ENCODE peak calls at places on chromosomes 16 and 17, in nine cellular contexts. A is cardiac muscle cell; G is central memory CD8-positive, alpha-beta T cell; T is tibial nerve; Y is prostate gland; R is heart right ventricle; K is sigmoid colon; F is endothelial cell; U is activated gamma-delta T cell treated with anti-CD3 and anti-CD28 coated beads, Interleukin-2, amount 50 U/mL, for 16 hours. P is an unnamed sample.
A peak's percentile ranks its signal among the peaks of the same experiment; 100 is the strongest.

GRCh38 chr17:35715416-35715815 is 16.0 kb upstream of the RASL10B start:
- DNase-seq in A (no peak), G (no peak), T (no peak), Y (no peak), R (no peak), K (no peak), F (no peak), U (no peak), P (no peak)

GRCh38 chr17:55448681-55449080 is 27.0 kb upstream of the MMD start:
- DNase-seq in A (peak; percentile 45), G (no peak), T (no peak), Y (peak; percentile 46), R (no peak), K (no peak), F (no peak), U (no peak), P (no peak)

GRCh38 chr16:85028638-85029412 is 1.2 kb downstream of the KIAA0513 start:
- DNase-seq in A (peak; percentile 33), G (peak; percentile 72), T (no peak), Y (peak; percentile 67), R (no peak), K (peak; percentile 83), F (no peak), U (peak; percentile 46), P (peak; percentile 30)

GRCh38 chr16:29816694-29817441 is 916 bp downstream of the PAGR1 start:
- DNase-seq in A (peak; percentile 78), G (no peak), T (peak; percentile 41), Y (peak; percentile 55), R (peak; percentile 69), K (peak; percentile 88), F (peak; percentile 48), U (no peak), P (peak; percentile 83)

GRCh38 chr16:25097304-25097988 is 14.1 kb upstream of the LCMT1 start:
- DNase-seq in A (peak; percentile 10), G (no peak), T (no peak), Y (no peak), R (no peak), K (no peak), F (no peak), U (no peak), P (no peak)

GRCh38 chr17:75364078-75364477 is 41.4 kb downstream of the GRB2 start:
- DNase-seq in A (peak; percentile 66), G (no peak), T (no peak), Y (no peak), R (no peak), K (no peak), F (no peak), U (no peak), P (no peak)

GRCh38 chr16:68088130-68088972 is 3.2 kb downstream of the NFATC3 start:
- DNase-seq in A (no peak), G (no peak), T (no peak), Y (no peak), R (no peak), K (no peak), F (no peak), U (no peak), P (no peak)

GRCh38 chr17:67942810-67943209 is 53.5 kb downstream of the C17orf58 start:
- DNase-seq in A (peak; percentile 26), G (no peak), T (no peak), Y (no peak), R (no peak), K (no peak), F (peak; percentile 18), U (no peak), P (no peak)

GRCh38 chr17:55301521-55302406 is 37.0 kb downstream of the HLF start:
- DNase-seq in A (peak; percentile 51), G (no peak), T (no peak), Y (peak; percentile 28), R (no peak), K (no peak), F (no peak), U (no peak), P (no peak)

GRCh38 chr16:85782476-85782875 is 16.9 kb downstream of the EMC8 start:
- DNase-seq in A (no peak), G (no peak), T (no peak), Y (no peak), R (no peak), K (no peak), F (no peak), U (no peak), P (no peak)

GRCh38 chr17:29149431-29150064 is 30.6 kb downstream of the MYO18A start:
- DNase-seq in A (peak; percentile 78), G (no peak), T (no peak), Y (peak; percentile 48), R (no peak), K (no peak), F (no peak), U (no peak), P (no peak)

GRCh38 chr16:69762843-69763556 is 868 bp downstream of the WWP2 start:
- DNase-seq in A (peak; percentile 36), G (no peak), T (no peak), Y (no peak), R (no peak), K (no peak), F (no peak), U (no peak), P (no peak)

GRCh38 chr17:82984751-82985435 is 94.5 kb upstream of the METRNL start:
- DNase-seq in A (no peak), G (no peak), T (no peak), Y (no peak), R (no peak), K (no peak), F (no peak), U (no peak), P (no peak)

GRCh38 chr17:80667462-80668277 is 123.0 kb downstream of the RPTOR start:
- DNase-seq in A (no peak), G (no peak), T (no peak), Y (no peak), R (no peak), K (no peak), F (no peak), U (no peak), P (no peak)

GRCh38 chr16:4392382-4393242 is 21.0 kb downstream of the VASN start:
- DNase-seq in A (peak; percentile 86), G (no peak), T (peak; percentile 54), Y (no peak), R (no peak), K (no peak), F (no peak), U (no peak), P (no peak)

GRCh38 chr17:46167826-46168569 is 25.2 kb downstream of the KANSL1 start:
- DNase-seq in A (peak; percentile 25), G (no peak), T (no peak), Y (no peak), R (no peak), K (no peak), F (no peak), U (no peak), P (no peak)

GRCh38 chr17:30092886-30093285 is 23.7 kb upstream of the NSRP1 start:
- DNase-seq in A (no peak), G (no peak), T (no peak), Y (no peak), R (no peak), K (no peak), F (no peak), U (no peak), P (no peak)

GRCh38 chr16:88376053-88376834 is 6.5 kb upstream of the ZNF469 start:
- DNase-seq in A (no peak), G (no peak), T (no peak), Y (no peak), R (no peak), K (peak; percentile 52), F (no peak), U (no peak), P (no peak)

GRCh38 chr17:80704894-80705293 is 160.3 kb downstream of the RPTOR start:
- DNase-seq in A (no peak), G (no peak), T (no peak), Y (no peak), R (no peak), K (no peak), F (no peak), U (no peak), P (no peak)

GRCh38 chr16:90057738-90058173 is 19.4 kb downstream of the PRDM7 start:
- DNase-seq in A (peak; percentile 94), G (no peak), T (no peak), Y (no peak), R (no peak), K (no peak), F (no peak), U (no peak), P (peak; percentile 65)

GRCh38 chr17:66185842-66186241 is 6.1 kb downstream of the CEP112 start:
- DNase-seq in A (no peak), G (no peak), T (no peak), Y (no peak), R (no peak), K (no peak), F (no peak), U (no peak), P (no peak)

GRCh38 chr16:80263848-80264694 is 276.7 kb upstream of the DYNLRB2 start:
- DNase-seq in A (no peak), G (no peak), T (no peak), Y (no peak), R (no peak), K (no peak), F (no peak), U (no peak), P (no peak)

GRCh38 chr17:77746391-77746790 is 212.1 kb upstream of the TNRC6C start:
- DNase-seq in A (no peak), G (no peak), T (peak; percentile 3), Y (no peak), R (no peak), K (peak; percentile 52), F (no peak), U (no peak), P (no peak)

GRCh38 chr17:49965522-49965905 is 3.5 kb upstream of the DLX4 start:
- DNase-seq in A (no peak), G (no peak), T (no peak), Y (no peak), R (no peak), K (no peak), F (no peak), U (no peak), P (no peak)

GRCh38 chr17:21214777-21215541 is 998 bp upstream of the TMEM11 start:
- DNase-seq in A (peak; percentile 12), G (no peak), T (no peak), Y (no peak), R (no peak), K (peak; percentile 70), F (peak; percentile 31), U (no peak), P (no peak)

GRCh38 chr16:53809088-53809951 is 105.4 kb downstream of the FTO start:
- DNase-seq in A (peak; percentile 84), G (no peak), T (no peak), Y (no peak), R (no peak), K (no peak), F (no peak), U (no peak), P (no peak)

P was measured in stimulated activated effector memory CD8-positive, alpha-beta T cell treated with anti-CD3 and anti-CD28 coated beads, Interleukin-12 subunit alpha, Interleukin-12 subunit beta, amount 100 ng/mL, for 72 hours.